ENCODE peak calls at places on chromosomes 6 and 20, in five cellular contexts. M is endodermal cell; D is sigmoid colon; C is brain microvascular endothelial cell; W is stimulated activated CD4-positive, alpha-beta T cell treated with anti-CD3 and anti-CD28 coated beads, Interleukin-4, amount 100 ng/mL, for 48 hours. S is an unnamed sample.

GRCh38 chr20:50085481-50086365 is 27.2 kb downstream of the UBE2V1 start:
- DNase-seq in M (peak; percentile 81), D (no peak), C (peak; percentile 49), W (no peak), S (peak; percentile 65)

GRCh38 chr20:49486064-49486463 is 3.6 kb upstream of the KCNB1 start:
- DNase-seq in M (no peak), D (no peak), C (no peak), W (no peak), S (no peak)

GRCh38 chr6:6556162-6556737 is 32.3 kb upstream of the LY86 start:
- DNase-seq in M (no peak), D (no peak), C (no peak), W (no peak), S (no peak)

GRCh38 chr20:22568872-22569344 is 15.5 kb downstream of the FOXA2 start:
- DNase-seq in M (peak; percentile 70), D (no peak), C (no peak), W (no peak), S (no peak)

GRCh38 chr20:55333798-55334197 is 671.5 kb downstream of the CBLN4 start:
- DNase-seq in M (no peak), D (no peak), C (no peak), W (no peak), S (no peak)

GRCh38 chr6:70166088-70166958 is 136.6 kb downstream of the COL9A1 start:
- DNase-seq in M (peak; percentile 83), D (no peak), C (peak; percentile 45), W (peak; percentile 35), S (peak; percentile 31)

GRCh38 chr6:134689676-134690447 is 260.0 kb downstream of the ALDH8A1 start:
- DNase-seq in M (no peak), D (no peak), C (no peak), W (no peak), S (no peak)

GRCh38 chr6:3175742-3176321 is 18.5 kb upstream of the TUBB2A start:
- DNase-seq in M (peak; percentile 48), D (no peak), C (no peak), W (no peak), S (no peak)

GRCh38 chr6:33691456-33692077 is 19.9 kb downstream of the UQCC2 start:
- DNase-seq in M (no peak), D (no peak), C (no peak), W (no peak), S (no peak)